ENCODE peak calls at places on chromosomes 11 and 22, in six cellular contexts. C is AG04450, I is adipocyte, M is cardiac fibroblast, S is GM23338, Z is K562. F is an unnamed sample.

GRCh38 chr11:15194671-15195415 is 80.1 kb downstream of the INSC start:
- DNase-seq in C (no peak), I (no peak), M (no peak), S (no peak), Z (no peak), F (no peak)

GRCh38 chr11:45145421-45146071 is 893 bp upstream of the PRDM11 start:
- DNase-seq in C (no peak), I (peak), M (peak), S (peak), Z (no peak), F (peak)

GRCh38 chr11:116874251-116874650 is 36.8 kb upstream of the APOA1 start:
- DNase-seq in C (no peak), I (no peak), M (no peak), S (no peak), Z (no peak), F (no peak)

GRCh38 chr22:40058265-40058664 is 63.5 kb downstream of the FAM83F start:
- DNase-seq in C (no peak), I (no peak), M (no peak), S (peak), Z (peak), F (no peak)

GRCh38 chr11:71120346-71120963 is 131.9 kb downstream of the SHANK2 start:
- DNase-seq in C (no peak), I (no peak), M (no peak), S (peak), Z (peak), F (no peak)

GRCh38 chr11:95453616-95454118 is 222.7 kb upstream of the SESN3 start:
- DNase-seq in C (no peak), I (no peak), M (peak), S (no peak), Z (peak), F (no peak)

GRCh38 chr11:67276821-67277230 is 10.6 kb downstream of the GRK2 start:
- DNase-seq in C (no peak), I (no peak), M (peak), S (peak), Z (peak), F (no peak)

GRCh38 chr11:129109701-129110100 is 82.4 kb downstream of the ARHGAP32 start:
- DNase-seq in C (no peak), I (no peak), M (no peak), S (no peak), Z (no peak), F (no peak)

GRCh38 chr11:103061656-103062055 is 30.3 kb downstream of the DCUN1D5 start:
- DNase-seq in C (no peak), I (no peak), M (no peak), S (no peak), Z (no peak), F (no peak)

GRCh38 chr11:31816467-31817053 is 5.4 kb upstream of the PAX6 start:
- DNase-seq in C (no peak), I (no peak), M (no peak), S (peak), Z (peak), F (no peak)

GRCh38 chr11:64597671-64598101 is 6.7 kb downstream of the SLC22A12 start:
- DNase-seq in C (no peak), I (no peak), M (no peak), S (no peak), Z (no peak), F (no peak)

GRCh38 chr11:34654491-34655334 is 33.8 kb downstream of the EHF start:
- DNase-seq in C (no peak), I (peak), M (peak), S (peak), Z (peak), F (no peak)

GRCh38 chr11:80519591-80520258 is 1078.9 kb upstream of the TENM4 start:
- DNase-seq in C (no peak), I (no peak), M (no peak), S (no peak), Z (no peak), F (no peak)

GRCh38 chr11:73141031-73141308 is 1.1 kb downstream of the FCHSD2 start:
- DNase-seq in C (no peak), I (peak), M (no peak), S (no peak), Z (peak), F (peak)

GRCh38 chr11:15933896-15934625 is 422.3 kb downstream of the SOX6 start:
- DNase-seq in C (no peak), I (no peak), M (no peak), S (no peak), Z (no peak), F (no peak)

GRCh38 chr22:47128216-47129215 is 366.1 kb downstream of the TBC1D22A start:
- DNase-seq in C (no peak), I (no peak), M (no peak), S (no peak), Z (no peak), F (no peak)

GRCh38 chr22:45324186-45324775 is 14.5 kb downstream of the FAM118A start:
- DNase-seq in C (no peak), I (no peak), M (no peak), S (no peak), Z (no peak), F (no peak)

GRCh38 chr11:45262900-45263299 is 23.2 kb downstream of the SYT13 start:
- DNase-seq in C (no peak), I (no peak), M (no peak), S (no peak), Z (no peak), F (no peak)

GRCh38 chr11:64998141-64998540 is 1.4 kb upstream of the BATF2 start:
- DNase-seq in C (no peak), I (no peak), M (no peak), S (peak), Z (peak), F (no peak)

GRCh38 chr11:70105755-70106571 is 27.8 kb downstream of the ANO1 start:
- DNase-seq in C (no peak), I (no peak), M (no peak), S (no peak), Z (no peak), F (no peak)

GRCh38 chr11:68312780-68313573 is 586 bp downstream of the LRP5 start:
- DNase-seq in C (no peak), I (peak), M (no peak), S (peak), Z (peak), F (no peak)

GRCh38 chr11:24861440-24861839 is 364.6 kb downstream of the LUZP2 start:
- DNase-seq in C (no peak), I (no peak), M (no peak), S (peak), Z (no peak), F (no peak)

GRCh38 chr11:63906585-63906984 is 10.4 kb downstream of the RCOR2 start:
- DNase-seq in C (no peak), I (peak), M (peak), S (peak), Z (peak), F (no peak)

GRCh38 chr22:47122441-47123000 is 360.1 kb downstream of the TBC1D22A start:
- DNase-seq in C (no peak), I (no peak), M (no peak), S (no peak), Z (no peak), F (no peak)

GRCh38 chr11:4960877-4961276 is 5.4 kb upstream of the OR51A2 start:
- DNase-seq in C (no peak), I (no peak), M (no peak), S (no peak), Z (no peak), F (no peak)

GRCh38 chr11:102026217-102026616 is 21.0 kb upstream of the CFAP300 start:
- DNase-seq in C (no peak), I (no peak), M (no peak), S (no peak), Z (no peak), F (no peak)

GRCh38 chr11:60978546-60979380 is 7.3 kb downstream of the CD6 start:
- DNase-seq in C (no peak), I (no peak), M (no peak), S (no peak), Z (no peak), F (peak)

GRCh38 chr11:47514825-47515647 is 37.9 kb downstream of the CELF1 start:
- DNase-seq in C (peak), I (peak), M (peak), S (peak), Z (peak), F (no peak)

GRCh38 chr11:35180311-35181233 is 41.6 kb downstream of the CD44 start:
- DNase-seq in C (no peak), I (no peak), M (peak), S (peak), Z (no peak), F (no peak)

GRCh38 chr11:95849087-95849825 is 59.0 kb downstream of the CEP57 start:
- DNase-seq in C (no peak), I (peak), M (peak), S (peak), Z (peak), F (peak)

GRCh38 chr11:28526406-28526751 is 418.2 kb downstream of the METTL15 start:
- DNase-seq in C (no peak), I (no peak), M (peak), S (peak), Z (no peak), F (no peak)

GRCh38 chr11:14270690-14271542 is 88.1 kb downstream of the RRAS2 start:
- DNase-seq in C (no peak), I (no peak), M (no peak), S (no peak), Z (peak), F (no peak)

GRCh38 chr11:123434911-123435310 is 4.8 kb downstream of the GRAMD1B start:
- DNase-seq in C (no peak), I (no peak), M (no peak), S (peak), Z (no peak), F (no peak)

GRCh38 chr11:45332486-45332934 is 46.4 kb upstream of the SYT13 start:
- DNase-seq in C (no peak), I (peak), M (peak), S (peak), Z (peak), F (peak)

GRCh38 chr22:37544955-37545702 is 15.2 kb upstream of the CDC42EP1 start:
- DNase-seq in C (no peak), I (peak), M (peak), S (peak), Z (peak), F (peak)

GRCh38 chr11:36565033-36565610 is 2.7 kb upstream of the RAG1 start:
- DNase-seq in C (no peak), I (no peak), M (no peak), S (no peak), Z (no peak), F (no peak)

GRCh38 chr11:81644239-81644840 is 1089.3 kb downstream of the FAM181B start:
- DNase-seq in C (no peak), I (peak), M (peak), S (peak), Z (peak), F (peak)

GRCh38 chr22:43435851-43436535 is 24.2 kb downstream of the MPPED1 start:
- DNase-seq in C (no peak), I (no peak), M (no peak), S (no peak), Z (no peak), F (no peak)

DNA sequence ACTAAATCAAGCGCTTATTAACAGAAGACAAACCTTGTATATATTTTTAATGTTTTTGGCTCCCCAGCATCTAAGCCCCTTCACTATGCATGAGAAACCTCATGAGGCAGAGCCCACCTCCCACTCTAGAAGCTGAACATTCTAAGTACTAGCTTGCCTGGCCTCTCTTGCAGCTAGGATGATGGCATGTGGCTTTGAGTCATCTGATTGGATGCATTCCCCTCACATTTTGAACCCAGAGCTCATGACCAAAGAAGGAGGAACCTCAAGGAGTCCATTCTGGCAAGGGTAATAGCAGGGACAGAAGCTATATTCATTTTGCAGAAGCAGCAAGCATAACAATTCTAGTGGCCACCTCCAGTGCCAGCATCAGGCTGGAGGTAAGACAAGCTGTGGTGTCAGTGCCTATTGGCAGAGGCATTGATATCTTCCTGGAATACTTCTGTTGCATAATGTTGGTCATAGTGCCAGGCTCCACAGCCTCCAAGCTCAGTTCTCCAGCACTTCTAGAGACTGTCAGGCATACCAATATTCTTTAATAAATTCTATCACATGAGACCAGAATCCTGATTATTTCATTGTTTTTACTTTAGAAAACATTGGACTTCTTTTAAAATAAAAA is 14.2 kb upstream of the ZC3H12C start:
- DNase-seq in C (no peak), I (no peak), M (no peak), S (no peak), Z (no peak), F (no peak)
- H3K4me3 ChIP-seq in C (no peak), I (no peak), M (no peak), S (no peak), Z (no peak), F (no peak)

GRCh38 chr11:78140392-78141077 is 1.1 kb upstream of the ALG8 start:
- DNase-seq in C (no peak), I (no peak), M (no peak), S (no peak), Z (peak), F (no peak)

GRCh38 chr11:78138694-78139421 is 568 bp downstream of the ALG8 start:
- DNase-seq in C (no peak), I (peak), M (peak), S (peak), Z (peak), F (no peak)

GRCh38 chr11:78139422-78140391 is at the start of gene ALG8:
- DNase-seq in C (peak), I (peak), M (peak), S (peak), Z (peak), F (peak)

GRCh38 chr11:78132475-78132874 is 7.0 kb downstream of the ALG8 start:
- DNase-seq in C (no peak), I (no peak), M (no peak), S (no peak), Z (no peak), F (no peak)

DNA sequence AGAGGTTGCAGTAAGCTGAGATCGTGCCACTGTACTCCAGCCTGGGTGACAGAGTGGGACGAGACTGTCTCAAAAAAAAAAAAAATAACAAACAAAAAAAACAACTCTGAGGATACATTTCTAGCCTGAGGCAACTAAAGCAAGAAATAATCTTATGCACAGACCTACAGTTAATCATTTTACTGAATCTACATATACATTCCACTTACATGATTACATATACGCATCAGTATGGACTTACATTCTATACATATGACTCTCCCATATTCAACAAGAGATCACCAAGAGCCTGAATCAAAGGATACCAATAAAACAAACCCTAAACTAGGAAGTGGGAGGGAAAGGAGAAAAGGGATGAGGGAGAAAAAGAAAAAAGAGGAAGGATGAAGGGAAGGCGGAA is 1.1 kb downstream of the ALG8 start:
- DNase-seq in C (no peak), I (peak), M (no peak), S (no peak), Z (no peak), F (no peak)
- H3K4me3 ChIP-seq in C (peak), I (peak), M (no peak), S (peak), Z (peak), F (no peak)

GRCh38 chr11:951507-951906 is 25.8 kb downstream of the AP2A2 start:
- DNase-seq in C (no peak), I (no peak), M (no peak), S (no peak), Z (no peak), F (no peak)

GRCh38 chr11:945986-946385 is 20.3 kb downstream of the AP2A2 start:
- DNase-seq in C (no peak), I (no peak), M (no peak), S (peak), Z (no peak), F (no peak)

GRCh38 chr11:942853-943252 is 17.2 kb downstream of the AP2A2 start:
- DNase-seq in C (no peak), I (peak), M (peak), S (no peak), Z (no peak), F (peak)

GRCh38 chr11:944711-945470 is 19.2 kb downstream of the AP2A2 start:
- DNase-seq in C (no peak), I (no peak), M (peak), S (peak), Z (no peak), F (no peak)

GRCh38 chr11:947744-948143 is 22.1 kb downstream of the AP2A2 start:
- DNase-seq in C (no peak), I (no peak), M (no peak), S (no peak), Z (no peak), F (no peak)
- H3K4me3 ChIP-seq in C (no peak), I (no peak), M (no peak), S (no peak), Z (no peak), F (no peak)

DNA sequence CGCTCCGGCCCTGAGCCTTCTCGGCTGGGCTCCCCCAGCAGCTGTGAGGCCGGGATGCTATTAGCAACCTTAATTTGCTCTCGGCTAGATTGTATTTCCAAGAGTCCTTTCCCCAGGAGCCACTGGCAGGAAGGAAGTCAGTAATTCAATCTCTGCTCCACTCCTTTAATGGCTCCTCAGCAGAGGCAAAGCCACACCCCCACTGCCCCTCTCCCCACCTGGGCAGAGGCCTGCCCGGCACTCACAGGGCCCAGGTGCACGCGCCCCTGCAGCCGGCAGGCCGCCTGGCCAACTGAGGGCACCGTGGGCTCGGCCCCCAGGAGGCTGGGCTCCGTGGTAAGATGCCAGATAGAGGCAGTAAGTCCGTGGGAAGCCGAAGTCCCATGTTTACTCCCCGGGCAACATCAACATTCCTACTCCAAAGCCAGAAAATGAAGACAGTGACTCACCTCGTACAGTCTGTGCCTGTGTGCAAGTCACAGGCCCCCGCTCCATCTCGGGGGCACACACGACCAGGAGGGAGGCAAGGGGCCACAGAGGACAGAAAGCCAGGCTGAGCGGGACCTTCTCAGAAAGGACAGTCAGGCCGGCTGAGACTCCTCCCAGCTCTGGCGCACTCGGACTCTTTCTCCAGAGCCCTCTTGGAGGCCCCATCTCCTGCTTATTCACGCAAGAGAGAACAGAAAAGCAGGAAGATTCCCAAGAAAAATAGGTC is 5.1 kb downstream of the IGSF9B start:
- DNase-seq in C (no peak), I (peak), M (peak), S (peak), Z (no peak), F (peak)
- H3K4me3 ChIP-seq in C (no peak), I (peak), M (peak), S (peak), Z (no peak), F (peak)

DNA sequence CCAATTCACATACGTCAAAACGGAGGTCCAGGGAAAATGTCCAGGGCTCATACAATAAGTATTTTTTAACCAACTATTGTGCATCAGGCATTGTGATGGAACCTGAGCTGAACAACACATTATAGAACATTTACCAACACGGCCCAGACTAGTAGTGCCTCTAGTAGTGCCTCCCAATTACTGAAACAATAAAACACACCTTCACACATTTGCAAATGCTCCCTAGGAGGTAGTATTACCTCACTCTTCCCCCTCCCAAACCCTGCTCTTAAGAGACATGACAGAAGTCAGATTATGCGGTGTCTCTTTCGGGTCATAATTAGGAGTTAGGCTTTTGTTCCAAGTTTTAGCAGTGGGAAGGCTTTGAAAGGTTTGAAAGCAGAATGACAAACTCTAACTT is 61.1 kb downstream of the PAK1 start:
- DNase-seq in C (no peak), I (no peak), M (no peak), S (peak), Z (no peak), F (no peak)
- H3K4me3 ChIP-seq in C (no peak), I (no peak), M (no peak), S (peak), Z (no peak), F (no peak)

GRCh38 chr22:23878219-23878618 is 16.0 kb upstream of the MIF start:
- DNase-seq in C (no peak), I (no peak), M (no peak), S (no peak), Z (no peak), F (no peak)

GRCh38 chr22:23877566-23877965 is 16.6 kb upstream of the MIF start:
- DNase-seq in C (no peak), I (no peak), M (no peak), S (no peak), Z (no peak), F (no peak)

GRCh38 chr22:23884133-23884532 is 10.1 kb upstream of the MIF start:
- DNase-seq in C (no peak), I (no peak), M (no peak), S (no peak), Z (no peak), F (no peak)

GRCh38 chr22:23883658-23884057 is 10.5 kb upstream of the MIF start:
- DNase-seq in C (no peak), I (no peak), M (no peak), S (no peak), Z (no peak), F (no peak)

GRCh38 chr22:23882370-23882769 is 11.8 kb upstream of the MIF start:
- DNase-seq in C (no peak), I (no peak), M (no peak), S (no peak), Z (no peak), F (no peak)
- H3K4me3 ChIP-seq in C (no peak), I (no peak), M (no peak), S (no peak), Z (no peak), F (no peak)

GRCh38 chr11:128058580-128059208 is 528.7 kb downstream of the ETS1 start:
- DNase-seq in C (no peak), I (no peak), M (no peak), S (no peak), Z (no peak), F (no peak)
- H3K4me3 ChIP-seq in C (no peak), I (no peak), M (no peak), S (no peak), Z (no peak), F (no peak)